ENCODE peak calls at places on chromosomes 16 and 17, in eight cellular contexts. One of them, this sample, is unnamed.

GRCh38 chr16:11949527-11949926 is 7.7 kb upstream of the NPIPB2 start:
- DNase-seq in IMR-90: peak
- DNase-seq in esophagus squamous epithelium: no peak
- DNase-seq in sigmoid colon: no peak
- DNase-seq in tibial nerve: no peak
- DNase-seq in adrenal gland: peak
- DNase-seq in uterus: no peak
- DNase-seq in prostate gland: peak
- DNase-seq in this sample: peak

GRCh38 chr17:58325289-58325726 is 3.3 kb downstream of the TSPOAP1 start:
- DNase-seq in prostate gland: no peak
- DNase-seq in tibial nerve: no peak
- DNase-seq in sigmoid colon: no peak
- DNase-seq in IMR-90: no peak
- DNase-seq in esophagus squamous epithelium: no peak
- DNase-seq in adrenal gland: peak
- DNase-seq in uterus: no peak
- DNase-seq in this sample: no peak

GRCh38 chr17:34382586-34383224 is 19.7 kb upstream of the CCL1 start:
- DNase-seq in IMR-90: no peak
- DNase-seq in esophagus squamous epithelium: no peak
- DNase-seq in uterus: no peak
- DNase-seq in adrenal gland: no peak
- DNase-seq in prostate gland: no peak
- DNase-seq in sigmoid colon: no peak
- DNase-seq in tibial nerve: no peak
- DNase-seq in this sample: no peak

GRCh38 chr17:29074488-29074887 is 31.5 kb downstream of the PIPOX start:
- DNase-seq in sigmoid colon: no peak
- DNase-seq in IMR-90: no peak
- DNase-seq in tibial nerve: no peak
- DNase-seq in adrenal gland: no peak
- DNase-seq in esophagus squamous epithelium: no peak
- DNase-seq in uterus: no peak
- DNase-seq in prostate gland: no peak
- DNase-seq in this sample: no peak

GRCh38 chr17:8001976-8002645 is at the start of gene GUCY2D:
- DNase-seq in tibial nerve: no peak
- DNase-seq in IMR-90: no peak
- DNase-seq in sigmoid colon: no peak
- DNase-seq in adrenal gland: peak
- DNase-seq in esophagus squamous epithelium: no peak
- DNase-seq in prostate gland: no peak
- DNase-seq in uterus: no peak
- DNase-seq in this sample: no peak

GRCh38 chr17:27657620-27658019 is 26.6 kb downstream of the LGALS9 start:
- DNase-seq in tibial nerve: no peak
- DNase-seq in uterus: no peak
- DNase-seq in esophagus squamous epithelium: no peak
- DNase-seq in prostate gland: no peak
- DNase-seq in sigmoid colon: no peak
- DNase-seq in IMR-90: peak
- DNase-seq in adrenal gland: no peak
- DNase-seq in this sample: no peak

GRCh38 chr16:58499615-58500328 is at the start of gene NDRG4:
- DNase-seq in prostate gland: no peak
- DNase-seq in IMR-90: peak
- DNase-seq in esophagus squamous epithelium: no peak
- DNase-seq in uterus: no peak
- DNase-seq in tibial nerve: no peak
- DNase-seq in adrenal gland: peak
- DNase-seq in sigmoid colon: peak
- DNase-seq in this sample: peak

GRCh38 chr16:87570938-87571867 is 31.1 kb upstream of the JPH3 start:
- DNase-seq in tibial nerve: no peak
- DNase-seq in IMR-90: peak
- DNase-seq in sigmoid colon: no peak
- DNase-seq in prostate gland: peak
- DNase-seq in esophagus squamous epithelium: no peak
- DNase-seq in adrenal gland: peak
- DNase-seq in uterus: no peak
- DNase-seq in this sample: no peak

GRCh38 chr17:53058031-53058430 is 764.7 kb upstream of the KIF2B start:
- DNase-seq in adrenal gland: no peak
- DNase-seq in uterus: no peak
- DNase-seq in sigmoid colon: no peak
- DNase-seq in tibial nerve: no peak
- DNase-seq in esophagus squamous epithelium: no peak
- DNase-seq in prostate gland: no peak
- DNase-seq in IMR-90: no peak
- DNase-seq in this sample: no peak

GRCh38 chr17:64426584-64426983 is 22.3 kb upstream of the MILR1 start:
- DNase-seq in uterus: no peak
- DNase-seq in tibial nerve: no peak
- DNase-seq in adrenal gland: no peak
- DNase-seq in IMR-90: no peak
- DNase-seq in sigmoid colon: no peak
- DNase-seq in esophagus squamous epithelium: no peak
- DNase-seq in prostate gland: no peak
- DNase-seq in this sample: no peak

GRCh38 chr16:28585674-28586073 is 11.2 kb downstream of the SULT1A2 start:
- DNase-seq in adrenal gland: no peak
- DNase-seq in sigmoid colon: no peak
- DNase-seq in tibial nerve: no peak
- DNase-seq in esophagus squamous epithelium: no peak
- DNase-seq in prostate gland: no peak
- DNase-seq in uterus: no peak
- DNase-seq in IMR-90: no peak
- DNase-seq in this sample: no peak

GRCh38 chr17:80820331-80820730 is 171.3 kb upstream of the CHMP6 start:
- DNase-seq in sigmoid colon: peak
- DNase-seq in adrenal gland: no peak
- DNase-seq in esophagus squamous epithelium: no peak
- DNase-seq in uterus: no peak
- DNase-seq in IMR-90: no peak
- DNase-seq in prostate gland: no peak
- DNase-seq in tibial nerve: no peak
- DNase-seq in this sample: no peak

DNA sequence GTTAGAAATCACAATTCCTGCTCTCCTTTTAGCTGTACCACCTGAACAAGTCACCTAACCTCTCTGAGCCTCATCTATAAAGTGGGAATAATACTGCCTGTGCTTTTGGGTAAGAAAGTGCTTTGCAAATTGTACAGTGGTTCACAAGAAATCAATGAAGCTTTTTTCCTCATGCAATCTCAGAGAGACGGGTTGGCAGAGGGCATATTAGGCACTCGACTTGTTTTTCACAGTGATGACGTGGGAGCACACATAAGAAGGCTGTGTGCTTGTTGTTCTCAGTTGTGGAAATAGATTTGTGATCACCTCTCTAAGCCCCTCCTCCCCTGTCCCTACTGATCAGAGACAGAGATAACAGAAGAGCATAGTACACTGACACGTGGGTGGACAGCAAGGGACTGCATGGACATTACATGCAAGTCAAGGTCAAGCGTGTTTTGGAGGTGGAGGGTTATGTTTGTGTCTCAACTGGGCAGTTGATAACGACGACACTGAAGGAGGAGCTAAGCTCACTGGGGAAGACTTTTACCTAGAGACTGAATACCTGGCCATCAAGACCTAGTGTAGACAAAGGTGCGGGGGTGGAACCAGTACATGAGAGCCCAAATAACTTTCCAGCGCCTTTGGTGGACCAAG is 1.7 kb upstream of the GPT2 start:
- DNase-seq in uterus: no peak
- DNase-seq in esophagus squamous epithelium: no peak
- DNase-seq in sigmoid colon: no peak
- DNase-seq in IMR-90: no peak
- DNase-seq in adrenal gland: no peak
- DNase-seq in tibial nerve: no peak
- DNase-seq in prostate gland: no peak
- DNase-seq in this sample: no peak
- TF ChIP-seq POLR2A in uterus: no peak
- TF ChIP-seq POLR2A in esophagus squamous epithelium: no peak
- TF ChIP-seq POLR2A in sigmoid colon: no peak
- TF ChIP-seq POLR2A in IMR-90: no peak
- TF ChIP-seq POLR2A in adrenal gland: no peak
- TF ChIP-seq POLR2A in tibial nerve: peak
- TF ChIP-seq POLR2A in prostate gland: no peak
- TF ChIP-seq POLR2A in this sample: no peak

GRCh38 chr16:13958438-13958837 is 38.5 kb downstream of the ERCC4 start:
- DNase-seq in tibial nerve: no peak
- DNase-seq in sigmoid colon: no peak
- DNase-seq in IMR-90: no peak
- DNase-seq in esophagus squamous epithelium: no peak
- DNase-seq in uterus: no peak
- DNase-seq in prostate gland: no peak
- DNase-seq in adrenal gland: no peak
- DNase-seq in this sample: no peak

GRCh38 chr16:13961099-13961811 is 41.3 kb downstream of the ERCC4 start:
- DNase-seq in IMR-90: peak
- DNase-seq in adrenal gland: no peak
- DNase-seq in prostate gland: no peak
- DNase-seq in sigmoid colon: no peak
- DNase-seq in esophagus squamous epithelium: no peak
- DNase-seq in uterus: no peak
- DNase-seq in tibial nerve: no peak
- DNase-seq in this sample: no peak

GRCh38 chr16:13956635-13957196 is 36.8 kb downstream of the ERCC4 start:
- DNase-seq in IMR-90: no peak
- DNase-seq in tibial nerve: no peak
- DNase-seq in adrenal gland: no peak
- DNase-seq in uterus: no peak
- DNase-seq in esophagus squamous epithelium: no peak
- DNase-seq in sigmoid colon: no peak
- DNase-seq in prostate gland: no peak
- DNase-seq in this sample: no peak

GRCh38 chr16:13959626-13960025 is 39.7 kb downstream of the ERCC4 start:
- DNase-seq in sigmoid colon: no peak
- DNase-seq in IMR-90: no peak
- DNase-seq in prostate gland: no peak
- DNase-seq in adrenal gland: no peak
- DNase-seq in esophagus squamous epithelium: no peak
- DNase-seq in tibial nerve: no peak
- DNase-seq in uterus: no peak
- DNase-seq in this sample: no peak

GRCh38 chr16:13957197-13958078 is 37.5 kb downstream of the ERCC4 start:
- DNase-seq in IMR-90: peak
- DNase-seq in uterus: peak
- DNase-seq in adrenal gland: peak
- DNase-seq in sigmoid colon: peak
- DNase-seq in prostate gland: peak
- DNase-seq in tibial nerve: peak
- DNase-seq in esophagus squamous epithelium: no peak
- DNase-seq in this sample: peak
- TF ChIP-seq POLR2A in IMR-90: no peak
- TF ChIP-seq POLR2A in uterus: peak
- TF ChIP-seq POLR2A in adrenal gland: no peak
- TF ChIP-seq POLR2A in sigmoid colon: no peak
- TF ChIP-seq POLR2A in prostate gland: no peak
- TF ChIP-seq POLR2A in tibial nerve: no peak
- TF ChIP-seq POLR2A in esophagus squamous epithelium: no peak
- TF ChIP-seq POLR2A in this sample: no peak

GRCh38 chr17:45311762-45312476 is 4.9 kb downstream of the MAP3K14 start:
- DNase-seq in tibial nerve: peak
- DNase-seq in prostate gland: peak
- DNase-seq in sigmoid colon: peak
- DNase-seq in IMR-90: peak
- DNase-seq in uterus: peak
- DNase-seq in adrenal gland: peak
- DNase-seq in esophagus squamous epithelium: no peak
- DNase-seq in this sample: peak
- TF ChIP-seq POLR2A in tibial nerve: no peak
- TF ChIP-seq POLR2A in prostate gland: peak
- TF ChIP-seq POLR2A in sigmoid colon: peak
- TF ChIP-seq POLR2A in IMR-90: no peak
- TF ChIP-seq POLR2A in uterus: no peak
- TF ChIP-seq POLR2A in adrenal gland: no peak
- TF ChIP-seq POLR2A in esophagus squamous epithelium: peak
- TF ChIP-seq POLR2A in this sample: no peak

DNA sequence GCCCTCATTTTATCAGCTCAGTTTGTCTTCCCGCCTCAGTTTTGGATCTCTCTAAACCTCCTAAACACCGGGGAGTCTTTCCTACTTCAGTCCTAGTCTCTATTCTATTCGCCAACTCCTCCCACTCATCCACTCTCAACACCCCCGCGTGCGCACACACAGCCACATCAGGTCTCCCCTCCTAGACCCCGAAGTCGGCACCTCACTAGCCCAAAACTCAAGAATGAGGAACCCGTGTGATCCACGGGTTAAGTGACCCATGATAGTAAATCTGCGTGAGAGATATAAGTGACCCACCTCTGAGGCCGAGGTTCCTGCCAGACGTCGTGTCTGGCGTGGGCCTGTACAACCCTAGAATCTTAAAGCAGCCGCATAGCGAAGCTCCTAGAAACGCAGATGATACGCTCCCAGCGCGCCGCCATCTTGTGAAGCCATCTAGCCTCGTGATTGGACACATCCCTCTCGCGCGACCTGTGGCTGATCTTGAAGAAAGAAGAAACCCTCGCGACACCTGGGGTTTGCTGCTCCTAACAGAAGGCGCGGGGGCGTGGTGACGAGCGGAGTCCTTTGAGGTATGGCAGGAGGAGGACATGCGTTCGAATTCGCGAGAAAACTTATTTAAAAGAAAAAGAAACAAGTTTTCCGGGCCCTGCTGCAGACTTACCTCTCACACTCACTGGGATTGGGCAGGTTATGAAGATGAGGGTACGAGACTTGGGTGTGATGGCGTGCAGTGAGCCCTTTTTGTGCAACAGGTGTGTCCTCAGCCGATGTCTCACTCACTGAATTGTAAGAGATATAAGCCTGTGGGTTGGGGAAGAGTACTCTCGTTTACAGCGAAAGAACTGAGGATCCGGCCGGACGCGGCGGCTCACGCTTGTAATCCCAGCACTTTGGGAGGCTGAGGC is at the start of gene METTL16:
- DNase-seq in adrenal gland: peak
- DNase-seq in tibial nerve: peak
- DNase-seq in sigmoid colon: peak
- DNase-seq in uterus: peak
- DNase-seq in prostate gland: peak
- DNase-seq in esophagus squamous epithelium: peak
- DNase-seq in IMR-90: peak
- DNase-seq in this sample: peak
- TF ChIP-seq POLR2A in adrenal gland: peak
- TF ChIP-seq POLR2A in tibial nerve: peak
- TF ChIP-seq POLR2A in sigmoid colon: peak
- TF ChIP-seq POLR2A in uterus: peak
- TF ChIP-seq POLR2A in prostate gland: peak
- TF ChIP-seq POLR2A in esophagus squamous epithelium: peak
- TF ChIP-seq POLR2A in IMR-90: peak
- TF ChIP-seq POLR2A in this sample: peak

This sample was measured in H54.